ENCODE peak calls at places on chromosomes 11 and 22, in five cellular contexts. S, O, V, C and X are unnamed samples.
A peak's percentile ranks its signal among the peaks of the same experiment; 100 is the strongest.

GRCh38 chr11:113192121-113192925 is 122.1 kb upstream of the TTC12 start:
- DNase-seq in S (no peak), O (no peak), V (no peak), C (no peak), X (no peak)

GRCh38 chr11:70082829-70083228 is 4.7 kb downstream of the ANO1 start:
- DNase-seq in S (no peak), O (no peak), V (no peak), C (no peak), X (no peak)

GRCh38 chr11:128848815-128849455 is 18.2 kb downstream of the KCNJ1 start:
- DNase-seq in S (no peak), O (peak; percentile 12), V (peak; percentile 52), C (peak; percentile 70), X (no peak)

GRCh38 chr22:24583221-24583971 is 9.5 kb downstream of the LRRC75B start:
- DNase-seq in S (no peak), O (peak; percentile 15), V (no peak), C (peak; percentile 86), X (no peak)

GRCh38 chr22:19346677-19347265 is 55.3 kb upstream of the CLTCL1 start:
- DNase-seq in S (no peak), O (no peak), V (no peak), C (no peak), X (no peak)

GRCh38 chr11:76234704-76235232 is 28.5 kb upstream of the WNT11 start:
- DNase-seq in S (no peak), O (no peak), V (no peak), C (no peak), X (peak; percentile 56)

GRCh38 chr11:78313181-78313788 is 104.3 kb downstream of the GAB2 start:
- DNase-seq in S (no peak), O (peak; percentile 79), V (no peak), C (no peak), X (no peak)

GRCh38 chr11:83151274-83151977 is 5.5 kb upstream of the PCF11 start:
- DNase-seq in S (no peak), O (no peak), V (no peak), C (no peak), X (no peak)

GRCh38 chr22:35349704-35350538 is 31.0 kb upstream of the HMOX1 start:
- DNase-seq in S (no peak), O (peak; percentile 37), V (no peak), C (peak; percentile 65), X (no peak)

GRCh38 chr22:27629908-27630733 is 171.4 kb downstream of the MN1 start:
- DNase-seq in S (no peak), O (no peak), V (no peak), C (no peak), X (no peak)

GRCh38 chr11:77775941-77776340 is 44.6 kb downstream of the RSF1 start:
- DNase-seq in S (no peak), O (no peak), V (no peak), C (no peak), X (no peak)

GRCh38 chr11:68306636-68307035 is 5.8 kb upstream of the LRP5 start:
- DNase-seq in S (no peak), O (no peak), V (no peak), C (no peak), X (no peak)

GRCh38 chr22:40418366-40419201 is 48.2 kb downstream of the SGSM3 start:
- DNase-seq in S (no peak), O (peak; percentile 56), V (no peak), C (peak; percentile 96), X (no peak)

GRCh38 chr11:103700605-103701004 is 335.8 kb upstream of the DDI1 start:
- DNase-seq in S (no peak), O (peak; percentile 79), V (no peak), C (no peak), X (no peak)

GRCh38 chr22:27697888-27698287 is 103.7 kb downstream of the MN1 start:
- DNase-seq in S (no peak), O (no peak), V (no peak), C (no peak), X (no peak)

GRCh38 chr22:19271856-19272535 is 19.5 kb downstream of the CLTCL1 start:
- DNase-seq in S (peak; percentile 72), O (peak; percentile 74), V (no peak), C (no peak), X (no peak)

GRCh38 chr11:2569321-2569721 is 124.5 kb downstream of the KCNQ1 start:
- DNase-seq in S (no peak), O (no peak), V (no peak), C (no peak), X (no peak)

GRCh38 chr11:29435421-29435820 is 581.4 kb downstream of the KCNA4 start:
- DNase-seq in S (no peak), O (peak; percentile 4), V (no peak), C (no peak), X (no peak)

GRCh38 chr11:113474362-113475159 is 637 bp downstream of the DRD2 start:
- DNase-seq in S (no peak), O (peak; percentile 66), V (peak; percentile 76), C (peak; percentile 67), X (peak; percentile 87)

GRCh38 chr11:68037481-68038225 is 1.2 kb upstream of the TCIRG1 start:
- DNase-seq in S (no peak), O (no peak), V (no peak), C (peak; percentile 14), X (no peak)

GRCh38 chr11:76209956-76210885 is 3.9 kb upstream of the WNT11 start:
- DNase-seq in S (no peak), O (peak; percentile 74), V (peak; percentile 63), C (peak; percentile 72), X (peak; percentile 83)

GRCh38 chr11:79822771-79823170 is 381.9 kb upstream of the TENM4 start:
- DNase-seq in S (no peak), O (no peak), V (no peak), C (no peak), X (no peak)

GRCh38 chr11:61918251-61919112 is 1.1 kb upstream of the RAB3IL1 start:
- DNase-seq in S (no peak), O (no peak), V (no peak), C (no peak), X (no peak)

GRCh38 chr11:124971810-124972209 is 17.8 kb downstream of the CCDC15 start:
- DNase-seq in S (no peak), O (peak; percentile 7), V (no peak), C (no peak), X (no peak)

GRCh38 chr11:124970925-124971324 is 16.9 kb downstream of the CCDC15 start:
- DNase-seq in S (no peak), O (peak; percentile 35), V (no peak), C (no peak), X (no peak)
- TF ChIP-seq CTCF in S (no peak), O (no peak), V (no peak), C (peak; percentile 10), X (no peak)

GRCh38 chr22:50304528-50305392 is 2.7 kb downstream of the PLXNB2 start:
- DNase-seq in S (no peak), O (no peak), V (peak; percentile 55), C (no peak), X (no peak)
- H3K4me1 ChIP-seq in S (peaks cover 79% of the 10 kb centered on the region), O (peaks cover 69% of the 10 kb centered on the region), V (peaks cover 90% of the 10 kb centered on the region), C (peaks cover 59% of the 10 kb centered on the region), X (peaks cover 18% of the 10 kb centered on the region)

GRCh38 chr11:131295986-131296385 is 74.4 kb upstream of the NTM start:
- DNase-seq in S (no peak), O (no peak), V (no peak), C (no peak), X (no peak)
- H3K4me3 ChIP-seq in S (no peak overlapping the region), O (no peak overlapping the region), V (no peak overlapping the region), C (no peak overlapping the region), X (no peak overlapping the region)

GRCh38 chr22:43570531-43571144 is 158.8 kb downstream of the MPPED1 start:
- DNase-seq in S (peak; percentile 89), O (no peak), V (no peak), C (no peak), X (no peak)

GRCh38 chr22:43566021-43566420 is 154.2 kb downstream of the MPPED1 start:
- DNase-seq in S (peak; percentile 68), O (no peak), V (no peak), C (peak; percentile 43), X (no peak)

GRCh38 chr22:43563571-43563970 is 151.8 kb downstream of the MPPED1 start:
- DNase-seq in S (peak; percentile 89), O (no peak), V (no peak), C (no peak), X (no peak)

GRCh38 chr22:43567691-43568308 is 156.0 kb downstream of the MPPED1 start:
- DNase-seq in S (peak; percentile 91), O (no peak), V (no peak), C (no peak), X (no peak)

GRCh38 chr22:43566561-43567332 is 154.9 kb downstream of the MPPED1 start:
- DNase-seq in S (peak; percentile 91), O (no peak), V (no peak), C (no peak), X (no peak)
- TF ChIP-seq CTCF in S (no peak), O (no peak), V (no peak), C (peak; percentile 8), X (no peak)

GRCh38 chr11:19959210-19959609 is 201.1 kb downstream of the DBX1 start:
- DNase-seq in S (no peak), O (no peak), V (no peak), C (no peak), X (no peak)
- H3K4me1 ChIP-seq in S (peaks cover 15% of the 10 kb centered on the region), O (peaks cover 11% of the 10 kb centered on the region), V (peaks cover 39% of the 10 kb centered on the region), C (peaks cover 7% of the 10 kb centered on the region), X (peaks cover 8% of the 10 kb centered on the region)

DNA sequence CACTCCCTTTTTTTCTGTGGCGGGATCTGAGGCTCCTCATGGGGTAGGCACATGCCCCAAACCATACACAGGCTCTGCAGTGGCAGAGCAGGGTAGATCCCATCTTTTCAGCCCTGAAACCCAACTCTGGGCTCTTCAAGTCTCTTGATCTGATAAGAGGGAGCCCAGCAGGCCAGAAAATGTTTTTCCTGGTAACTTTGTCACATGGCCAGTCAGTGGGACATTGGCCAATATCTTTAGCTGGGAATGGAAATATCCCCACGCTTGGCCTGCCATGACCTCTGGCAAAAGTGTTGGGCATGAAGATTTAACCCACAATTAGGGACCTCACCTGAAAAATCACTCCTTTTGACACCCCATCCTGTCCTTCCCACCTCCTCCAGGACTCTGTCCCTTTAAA is 8.1 kb downstream of the INPP5J start:
- DNase-seq in S (no peak), O (no peak), V (no peak), C (no peak), X (no peak)
- H3K4me3 ChIP-seq in S (no peak overlapping the region), O (no peak overlapping the region), V (no peak overlapping the region), C (no peak overlapping the region), X (no peak overlapping the region)

DNA sequence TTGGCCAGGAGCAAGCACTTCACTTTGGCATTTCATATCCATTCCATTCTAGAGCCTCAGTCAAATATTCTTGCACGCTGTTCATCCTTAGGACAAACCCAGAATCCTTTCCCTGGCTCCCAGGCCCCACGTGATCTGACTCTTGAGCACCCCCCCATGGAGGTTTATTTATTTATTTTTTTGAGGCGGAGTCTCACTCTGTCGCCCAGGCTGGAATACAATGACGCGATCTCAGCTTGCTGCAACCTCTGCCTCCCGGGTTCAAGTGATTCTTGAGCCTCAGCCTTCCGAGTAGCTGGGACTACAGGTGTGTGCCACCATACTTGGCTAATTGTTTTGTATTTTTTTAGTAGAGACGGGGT is 12.7 kb upstream of the TSGA10IP start:
- DNase-seq in S (no peak), O (no peak), V (no peak), C (no peak), X (no peak)
- TF ChIP-seq CTCF in S (no peak), O (peak; percentile 3), V (no peak), C (peak; percentile 3), X (no peak)